ENCODE peak calls at places on chromosomes 6 and 20, in eight cellular contexts. J is transverse colon, T is uterus, Z is A549, N is Peyer's patch, F is IMR-90, H is GM12878, C is stomach. D is an unnamed sample.

GRCh38 chr20:10540636-10541493 is 105.8 kb downstream of the SLX4IP start:
- DNase-seq in J (no peak), N (no peak), H (no peak), C (no peak), Z (peak), F (peak), T (no peak), D (peak)

GRCh38 chr6:125020385-125020784 is 58.1 kb downstream of the RNF217 start:
- DNase-seq in J (no peak), F (peak), C (no peak), T (no peak), H (no peak), Z (no peak), N (no peak), D (no peak)

GRCh38 chr6:27795697-27796494 is 116.3 kb downstream of the OR2B2 start:
- DNase-seq in T (peak), F (peak), Z (peak), N (no peak), H (peak), C (no peak), J (no peak), D (no peak)

GRCh38 chr6:169843991-169844390 is 92.6 kb downstream of the ERMARD start:
- DNase-seq in C (peak), Z (no peak), F (no peak), N (no peak), H (no peak), J (no peak), T (no peak), D (no peak)

GRCh38 chr6:138410972-138411667 is 7.1 kb downstream of the HEBP2 start:
- DNase-seq in J (no peak), T (no peak), N (no peak), H (no peak), Z (peak), C (no peak), F (peak), D (peak)

GRCh38 chr20:59082981-59083380 is 40.4 kb upstream of the PRELID3B start:
- DNase-seq in N (no peak), H (no peak), F (peak), J (no peak), T (no peak), Z (peak), C (no peak), D (peak)

GRCh38 chr6:20900396-20901160 is 366.3 kb downstream of the CDKAL1 start:
- DNase-seq in F (no peak), T (no peak), Z (no peak), C (no peak), N (no peak), J (no peak), H (no peak), D (no peak)

GRCh38 chr6:120965814-120966213 is 368.5 kb downstream of the TBC1D32 start:
- DNase-seq in C (no peak), N (no peak), H (no peak), F (no peak), J (no peak), T (no peak), Z (no peak), D (no peak)

GRCh38 chr20:41466836-41467619 is 100.4 kb upstream of the EMILIN3 start:
- DNase-seq in T (no peak), N (no peak), F (no peak), H (no peak), J (no peak), C (no peak), Z (no peak), D (no peak)

GRCh38 chr6:45668705-45669104 is 291.0 kb upstream of the SUPT3H start:
- DNase-seq in C (no peak), Z (no peak), H (no peak), J (no peak), F (no peak), T (no peak), N (no peak), D (no peak)

GRCh38 chr20:14497004-14497403 is 159.6 kb upstream of the FLRT3 start:
- DNase-seq in F (no peak), T (no peak), Z (no peak), C (no peak), H (no peak), J (no peak), N (no peak), D (no peak)

GRCh38 chr20:8161262-8162071 is 29.4 kb downstream of the PLCB1 start:
- DNase-seq in H (no peak), J (no peak), F (peak), N (no peak), Z (no peak), T (no peak), C (no peak), D (no peak)

GRCh38 chr20:25984933-25985332 is 288.3 kb upstream of the ZNF337 start:
- DNase-seq in T (peak), Z (no peak), F (peak), J (peak), N (no peak), H (no peak), C (no peak), D (no peak)

GRCh38 chr20:55057779-55058415 is 582.5 kb downstream of the DOK5 start:
- DNase-seq in H (no peak), J (peak), F (no peak), Z (no peak), C (no peak), T (no peak), N (no peak), D (no peak)

GRCh38 chr20:53227523-53227922 is 255.4 kb downstream of the TSHZ2 start:
- DNase-seq in T (no peak), Z (no peak), F (no peak), J (no peak), C (no peak), N (no peak), H (no peak), D (no peak)

GRCh38 chr20:52447232-52447566 is 255.6 kb upstream of the ZFP64 start:
- DNase-seq in T (no peak), Z (no peak), C (no peak), N (no peak), F (peak), J (no peak), H (no peak), D (no peak)

GRCh38 chr20:57509665-57510237 is 15.2 kb downstream of the CTCFL start:
- DNase-seq in J (peak), T (no peak), H (no peak), N (no peak), C (peak), F (no peak), Z (peak), D (peak)

GRCh38 chr6:128414943-128415342 is 105.5 kb downstream of the PTPRK start:
- DNase-seq in J (no peak), N (no peak), F (no peak), Z (no peak), C (no peak), T (no peak), H (no peak), D (no peak)

GRCh38 chr6:88952065-88952704 is 11.2 kb downstream of the RNGTT start:
- DNase-seq in N (no peak), F (peak), H (no peak), T (no peak), C (no peak), Z (no peak), J (no peak), D (no peak)

GRCh38 chr20:44180814-44181213 is 6.2 kb downstream of the JPH2 start:
- DNase-seq in T (peak), N (no peak), J (peak), F (peak), C (no peak), Z (no peak), H (no peak), D (no peak)

GRCh38 chr20:38995536-38996044 is 33.4 kb downstream of the DHX35 start:
- DNase-seq in H (no peak), T (no peak), J (no peak), F (no peak), N (no peak), Z (no peak), C (no peak), D (no peak)

GRCh38 chr6:105485456-105485855 is 82.6 kb upstream of the PREP start:
- DNase-seq in F (no peak), J (peak), N (no peak), Z (no peak), C (no peak), T (no peak), H (no peak), D (no peak)
- TF ChIP-seq POLR2A in F (no peak), J (no peak), N (no peak), Z (no peak), C (no peak), T (no peak), H (no peak), D (no peak)

DNA sequence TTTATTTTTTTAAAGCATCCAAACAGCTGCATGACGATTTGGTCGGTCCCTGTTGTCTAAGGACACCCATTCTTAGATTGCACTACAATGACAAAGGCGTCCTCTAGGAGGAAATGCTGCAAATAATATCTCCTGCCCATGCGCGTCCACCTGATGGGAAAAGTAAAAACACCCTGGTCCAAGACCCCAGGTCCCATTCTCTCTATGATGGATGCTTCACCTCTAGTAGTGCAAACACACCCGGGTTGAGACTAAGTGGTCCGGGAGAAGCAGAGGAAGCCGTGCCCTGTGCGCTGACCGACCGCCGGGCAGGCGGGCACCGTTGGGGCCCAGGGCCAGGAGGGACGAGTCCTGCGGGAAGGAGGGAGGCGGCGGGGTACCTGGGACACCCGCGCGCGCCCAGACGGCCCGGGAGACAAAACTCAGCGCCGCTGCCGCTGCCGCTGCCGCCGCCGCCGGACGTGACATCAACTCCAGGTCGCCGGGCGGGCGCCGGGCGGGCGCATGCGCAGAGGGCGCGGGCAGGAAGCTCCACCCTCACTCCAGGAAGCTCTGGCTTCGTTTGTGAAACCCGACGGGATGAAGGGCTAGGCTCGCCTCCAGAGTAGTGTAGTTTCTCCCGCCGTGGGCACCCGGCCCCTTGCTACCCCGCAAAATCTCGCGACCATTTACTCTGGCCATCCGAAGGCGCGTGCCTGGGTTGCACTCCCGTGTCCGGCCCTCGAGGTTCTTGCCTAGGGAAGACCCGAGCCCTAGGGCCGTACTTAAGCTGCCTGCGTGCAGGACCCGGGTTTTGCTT is at the start of gene TBC1D7:
- DNase-seq in H (peak), J (peak), N (peak), T (peak), F (peak), Z (peak), C (peak), D (peak)
- TF ChIP-seq POLR2A in H (peak), J (peak), N (peak), T (peak), F (peak), Z (peak), C (no peak), D (peak)

GRCh38 chr6:15504040-15504491 is 158.8 kb downstream of the DTNBP1 start:
- DNase-seq in Z (no peak), F (no peak), T (peak), J (peak), C (no peak), N (no peak), H (no peak), D (no peak)
- TF ChIP-seq POLR2A in Z (no peak), F (no peak), T (no peak), J (no peak), C (no peak), N (no peak), H (no peak), D (no peak)

DNA sequence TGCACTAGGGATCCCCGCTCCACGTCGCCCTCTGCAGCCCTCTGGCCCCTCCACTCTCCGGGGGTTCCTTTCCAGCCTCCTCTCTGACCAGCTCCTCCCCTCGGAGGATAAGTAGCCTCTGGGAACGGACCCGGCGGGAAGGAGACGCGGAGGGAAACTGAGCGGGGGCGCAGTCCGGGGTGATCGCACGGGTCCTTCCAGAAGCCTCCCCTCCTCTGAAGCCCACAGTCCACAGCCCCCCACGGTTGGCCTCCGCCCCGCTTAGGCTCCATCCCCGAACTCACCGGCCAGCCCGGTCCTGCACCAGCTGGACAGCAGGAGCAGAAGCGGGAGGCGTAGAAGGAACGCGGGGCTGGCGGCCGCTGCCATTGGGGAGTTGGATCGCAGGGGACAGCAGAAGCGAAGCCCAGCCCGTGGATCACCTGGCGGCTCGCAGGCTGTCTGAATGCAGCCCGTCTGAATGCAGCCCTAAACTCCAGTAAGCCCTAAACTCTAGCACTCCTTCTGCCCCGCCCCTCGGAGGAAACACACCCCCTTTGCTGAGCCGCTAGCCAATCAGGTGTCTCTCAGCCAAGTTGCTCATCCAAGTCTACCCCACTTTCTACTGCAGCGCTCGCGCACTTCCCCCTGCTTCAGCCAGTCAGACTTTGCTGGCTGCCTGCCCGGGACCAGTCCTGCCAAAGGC is at the start of gene RAET1G:
- DNase-seq in Z (peak), N (peak), F (peak), J (peak), C (peak), T (peak), H (no peak), D (peak)
- TF ChIP-seq POLR2A in Z (peak), N (no peak), F (no peak), J (no peak), C (no peak), T (peak), H (no peak), D (peak)

D was measured in H54.